ENCODE peak calls at places on chromosome 6, in ten cellular contexts. T, V, A, B, E, H, P, Q, X and K are unnamed samples.

GRCh38 chr6:167793421-167793820 is 33.3 kb upstream of the AFDN start:
- DNase-seq in T (no peak), V (no peak), A (no peak), B (peak; percentile 5), E (no peak), H (no peak), P (no peak), Q (no peak), X (no peak), K (peak; percentile 42)

GRCh38 chr6:111874030-111874425 is 776 bp upstream of the FYN start:
- DNase-seq in T (peak; percentile 37), V (no peak), A (peak; percentile 18), B (peak; percentile 29), E (peak; percentile 58), H (no peak), P (no peak), Q (peak; percentile 31), X (peak; percentile 24), K (no peak)

GRCh38 chr6:47700051-47700450 is 1.7 kb downstream of the ADGRF4 start:
- DNase-seq in T (no peak), V (no peak), A (peak; percentile 58), B (peak; percentile 23), E (no peak), H (no peak), P (peak; percentile 1), Q (peak; percentile 54), X (no peak), K (peak; percentile 99)

GRCh38 chr6:27503436-27504030 is 30.6 kb upstream of the ZNF184 start:
- DNase-seq in T (peak; percentile 54), V (peak; percentile 49), A (peak; percentile 69), B (peak; percentile 85), E (peak; percentile 83), H (no peak), P (peak; percentile 73), Q (peak; percentile 28), X (peak; percentile 28), K (peak; percentile 64)

GRCh38 chr6:25435397-25435985 is 156.3 kb downstream of the CARMIL1 start:
- DNase-seq in T (no peak), V (no peak), A (no peak), B (no peak), E (no peak), H (no peak), P (no peak), Q (no peak), X (no peak), K (no peak)

GRCh38 chr6:3825851-3826581 is 23.2 kb upstream of the FAM50B start:
- DNase-seq in T (peak; percentile 87), V (no peak), A (peak; percentile 98), B (peak; percentile 98), E (no peak), H (no peak), P (peak; percentile 93), Q (peak; percentile 74), X (no peak), K (peak; percentile 93)

GRCh38 chr6:14647311-14647710 is 529.7 kb downstream of the CD83 start:
- DNase-seq in T (no peak), V (no peak), A (no peak), B (no peak), E (no peak), H (no peak), P (no peak), Q (no peak), X (no peak), K (no peak)

GRCh38 chr6:26623339-26623859 is 26.6 kb downstream of the ABT1 start:
- DNase-seq in T (no peak), V (no peak), A (no peak), B (no peak), E (no peak), H (no peak), P (no peak), Q (no peak), X (no peak), K (no peak)

GRCh38 chr6:144390886-144391285 is 105.8 kb downstream of the UTRN start:
- DNase-seq in T (no peak), V (no peak), A (no peak), B (no peak), E (no peak), H (no peak), P (no peak), Q (no peak), X (no peak), K (no peak)

GRCh38 chr6:150753404-150754184 is 111.9 kb upstream of the MTHFD1L start:
- DNase-seq in T (no peak), V (no peak), A (no peak), B (no peak), E (no peak), H (no peak), P (no peak), Q (no peak), X (no peak), K (no peak)

GRCh38 chr6:3162565-3163247 is 5.4 kb upstream of the TUBB2A start:
- DNase-seq in T (peak; percentile 61), V (peak; percentile 99), A (peak; percentile 69), B (peak; percentile 78), E (peak; percentile 45), H (peak; percentile 62), P (peak; percentile 76), Q (peak; percentile 80), X (peak; percentile 68), K (no peak)

GRCh38 chr6:144721232-144721631 is 436.1 kb downstream of the UTRN start:
- DNase-seq in T (no peak), V (no peak), A (no peak), B (no peak), E (no peak), H (no peak), P (no peak), Q (no peak), X (no peak), K (no peak)

GRCh38 chr6:31876357-31876756 is 2.4 kb downstream of the SLC44A4 start:
- DNase-seq in T (no peak), V (no peak), A (no peak), B (no peak), E (no peak), H (no peak), P (no peak), Q (no peak), X (no peak), K (no peak)

GRCh38 chr6:145147559-145147958 is 587.8 kb downstream of the EPM2A start:
- DNase-seq in T (no peak), V (no peak), A (peak; percentile 70), B (peak; percentile 76), E (no peak), H (no peak), P (peak; percentile 15), Q (no peak), X (no peak), K (peak; percentile 66)

GRCh38 chr6:21479140-21479539 is 114.4 kb upstream of the SOX4 start:
- DNase-seq in T (peak; percentile 18), V (no peak), A (no peak), B (peak; percentile 45), E (no peak), H (no peak), P (no peak), Q (peak; percentile 4), X (no peak), K (no peak)

GRCh38 chr6:3748208-3748701 is 3.3 kb downstream of the PXDC1 start:
- DNase-seq in T (peak; percentile 76), V (peak; percentile 86), A (peak; percentile 80), B (peak; percentile 77), E (peak; percentile 28), H (no peak), P (peak; percentile 69), Q (peak; percentile 69), X (peak; percentile 8), K (peak; percentile 62)

GRCh38 chr6:149065658-149066556 is 251.6 kb upstream of the TAB2 start:
- DNase-seq in T (peak; percentile 28), V (no peak), A (peak; percentile 18), B (no peak), E (no peak), H (peak; percentile 12), P (no peak), Q (peak; percentile 78), X (no peak), K (no peak)

GRCh38 chr6:96521625-96522468 is at the start of gene UFL1:
- DNase-seq in T (peak; percentile 94), V (peak; percentile 93), A (peak; percentile 90), B (peak; percentile 94), E (peak; percentile 90), H (peak; percentile 87), P (peak; percentile 93), Q (peak; percentile 98), X (peak; percentile 89), K (peak; percentile 84)

GRCh38 chr6:89874438-89874837 is 19.8 kb upstream of the GJA10 start:
- DNase-seq in T (no peak), V (no peak), A (no peak), B (no peak), E (no peak), H (no peak), P (no peak), Q (no peak), X (no peak), K (no peak)

GRCh38 chr6:33162471-33162870 is 29.8 kb downstream of the COL11A2 start:
- DNase-seq in T (no peak), V (no peak), A (no peak), B (no peak), E (no peak), H (no peak), P (no peak), Q (no peak), X (no peak), K (no peak)

GRCh38 chr6:170371588-170371987 is 65.0 kb downstream of the FAM120B start:
- DNase-seq in T (no peak), V (no peak), A (no peak), B (no peak), E (no peak), H (peak; percentile 23), P (no peak), Q (peak; percentile 89), X (no peak), K (no peak)

GRCh38 chr6:72849346-72849745 is 227.5 kb downstream of the KCNQ5 start:
- DNase-seq in T (no peak), V (no peak), A (no peak), B (no peak), E (no peak), H (no peak), P (no peak), Q (no peak), X (no peak), K (no peak)

GRCh38 chr6:75430631-75431345 is 62.8 kb downstream of the FILIP1 start:
- DNase-seq in T (no peak), V (peak; percentile 67), A (no peak), B (peak; percentile 40), E (no peak), H (no peak), P (no peak), Q (no peak), X (peak; percentile 50), K (no peak)

GRCh38 chr6:96213768-96214167 is 198.0 kb downstream of the FUT9 start:
- DNase-seq in T (no peak), V (no peak), A (no peak), B (no peak), E (no peak), H (no peak), P (no peak), Q (peak; percentile 37), X (no peak), K (no peak)

GRCh38 chr6:52929321-52930164 is 20.0 kb upstream of the GSTA3 start:
- DNase-seq in T (no peak), V (no peak), A (peak; percentile 92), B (peak; percentile 84), E (no peak), H (no peak), P (peak; percentile 57), Q (no peak), X (no peak), K (peak; percentile 82)

GRCh38 chr6:35049885-35050284 is 91.3 kb downstream of the TCP11 start:
- DNase-seq in T (peak; percentile 72), V (no peak), A (no peak), B (peak; percentile 82), E (no peak), H (peak; percentile 36), P (no peak), Q (peak; percentile 89), X (peak; percentile 78), K (no peak)

GRCh38 chr6:84651583-84651982 is 112.8 kb downstream of the TBX18 start:
- DNase-seq in T (no peak), V (no peak), A (no peak), B (no peak), E (no peak), H (no peak), P (peak; percentile 12), Q (no peak), X (no peak), K (no peak)

GRCh38 chr6:170182093-170182780 is 108.6 kb downstream of the DLL1 start:
- DNase-seq in T (no peak), V (no peak), A (no peak), B (no peak), E (no peak), H (no peak), P (no peak), Q (no peak), X (no peak), K (no peak)